ENCODE peak calls at places on chromosomes 3 and 15, in nine cellular contexts. D, X, T, L, P, S, U, M and H are unnamed samples. For H4K20me1 and H3K9me3, the result is how much of the 10 kb centered on the place peaks cover.

GRCh38 chr3:24235121-24235520 is 259.5 kb downstream of the THRB start:
- DNase-seq in L (peak), X (peak), T (peak), U (peak), S (peak), D (no peak), P (no peak), M (peak), H (no peak)

GRCh38 chr3:122301063-122301462 is 24.0 kb upstream of the CSTA start:
- DNase-seq in T (no peak), X (no peak), S (no peak), P (no peak), D (no peak), U (no peak), M (no peak), L (no peak), H (peak)

GRCh38 chr3:184320099-184320445 is 5.7 kb downstream of the EIF4G1 start:
- DNase-seq in S (peak), M (peak), D (peak), T (peak), U (peak), L (peak), P (peak), X (no peak), H (no peak)

GRCh38 chr3:181103605-181104004 is 114.1 kb upstream of the DNAJC19 start:
- DNase-seq in D (no peak), M (peak), S (no peak), T (peak), U (no peak), P (peak), L (peak), X (peak), H (peak)

GRCh38 chr3:110576962-110577361 is 494.7 kb upstream of the NECTIN3 start:
- DNase-seq in M (no peak), D (peak), U (peak), L (peak), X (no peak), T (peak), S (peak), P (no peak), H (no peak)

GRCh38 chr3:188431553-188431952 is 277.6 kb downstream of the LPP start:
- DNase-seq in D (peak), L (no peak), X (no peak), S (peak), P (no peak), U (peak), M (no peak), T (peak), H (no peak)

GRCh38 chr15:101561584-101561906 is 72.0 kb upstream of the PCSK6 start:
- DNase-seq in X (no peak), T (no peak), P (no peak), S (no peak), U (no peak), L (no peak), M (no peak), D (no peak), H (no peak)

GRCh38 chr3:99269606-99270355 is 368.3 kb upstream of the DCBLD2 start:
- DNase-seq in X (no peak), L (no peak), P (no peak), U (no peak), S (no peak), M (no peak), T (no peak), D (no peak), H (no peak)

GRCh38 chr15:93617443-93617842 is 528.4 kb upstream of the RGMA start:
- DNase-seq in P (peak), U (no peak), L (no peak), M (no peak), S (no peak), T (no peak), X (no peak), D (no peak), H (no peak)

GRCh38 chr15:49987198-49987785 is 131.7 kb downstream of the ATP8B4 start:
- DNase-seq in D (no peak), L (no peak), X (no peak), U (no peak), M (no peak), S (peak), P (no peak), T (no peak), H (no peak)

GRCh38 chr3:106048946-106049481 is 180.2 kb upstream of the CBLB start:
- DNase-seq in X (no peak), M (no peak), L (no peak), D (no peak), T (no peak), S (peak), P (no peak), U (peak), H (no peak)

GRCh38 chr3:100682056-100682853 is 27.0 kb upstream of the TFG start:
- DNase-seq in D (peak), L (no peak), U (no peak), X (no peak), T (no peak), M (no peak), S (peak), P (no peak), H (no peak)

GRCh38 chr3:98343647-98344507 is 9.8 kb upstream of the OR5K4 start:
- DNase-seq in T (peak), L (peak), D (peak), P (peak), U (no peak), M (peak), S (no peak), X (peak), H (peak)

GRCh38 chr3:78798266-78798832 is 969.4 kb downstream of the ROBO1 start:
- DNase-seq in S (no peak), M (peak), P (no peak), D (no peak), X (no peak), L (no peak), T (no peak), U (no peak), H (no peak)

GRCh38 chr3:124627501-124627908 is 102.7 kb upstream of the UMPS start:
- DNase-seq in D (peak), L (no peak), S (peak), U (peak), T (peak), M (no peak), P (no peak), X (no peak), H (no peak)

GRCh38 chr3:9552252-9552999 is 1.2 kb downstream of the LHFPL4 start:
- DNase-seq in S (peak), D (peak), P (peak), T (peak), X (no peak), U (peak), L (no peak), M (no peak), H (no peak)

GRCh38 chr15:31328999-31329639 is 2.5 kb downstream of the KLF13 start:
- DNase-seq in S (no peak), U (no peak), T (peak), D (no peak), M (no peak), L (no peak), P (peak), X (peak), H (peak)

GRCh38 chr15:29685156-29686078 is 136.9 kb downstream of the TJP1 start:
- DNase-seq in D (peak), P (no peak), T (peak), S (peak), L (no peak), M (no peak), X (no peak), U (peak), H (no peak)

DNA sequence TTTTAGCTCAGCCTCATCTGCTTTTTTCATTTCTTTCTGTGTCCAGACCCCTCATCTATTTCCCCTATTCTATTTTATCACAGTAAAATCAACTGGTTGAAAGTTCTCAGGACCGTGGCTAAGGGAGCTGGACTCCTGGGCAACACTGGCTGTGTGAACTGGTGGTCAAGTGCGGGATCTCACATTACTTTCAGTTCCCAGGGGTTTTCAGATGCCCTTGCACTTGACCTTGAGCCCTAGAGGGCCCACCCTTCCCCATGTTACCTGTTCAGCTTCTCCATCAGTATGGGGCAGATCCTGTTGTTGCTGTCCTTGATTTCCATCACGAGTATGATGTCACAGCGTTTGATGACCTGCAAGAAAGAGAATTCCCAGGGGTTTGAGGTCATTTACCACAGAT is 2.8 kb downstream of the DNASE1L3 start:
- DNase-seq in X (no peak), U (no peak), P (no peak), M (no peak), T (no peak), S (no peak), D (no peak), L (no peak), H (no peak)
- TF ChIP-seq CTCF in X (no peak), U (no peak), P (no peak), M (no peak), T (no peak), S (no peak), D (no peak), L (no peak), H (no peak)

GRCh38 chr3:196648856-196649255 is 9.4 kb downstream of the NRROS start:
- DNase-seq in U (no peak), L (no peak), M (no peak), X (no peak), S (peak), D (no peak), P (no peak), T (no peak), H (no peak)
- H4K20me1 ChIP-seq in U (under half), L (under half), M (under half), X (half or more), S (under half), D (under half), P (half or more), T (under half), H (under half)

GRCh38 chr3:140323561-140323960 is 354.3 kb upstream of the TRIM42 start:
- DNase-seq in L (no peak), T (no peak), P (no peak), M (no peak), D (no peak), S (peak), X (no peak), U (peak), H (no peak)
- H3K9me3 ChIP-seq in L (under half), T (under half), P (under half), M (under half), D (under half), S (under half), X (under half), U (under half), H (under half)

DNA sequence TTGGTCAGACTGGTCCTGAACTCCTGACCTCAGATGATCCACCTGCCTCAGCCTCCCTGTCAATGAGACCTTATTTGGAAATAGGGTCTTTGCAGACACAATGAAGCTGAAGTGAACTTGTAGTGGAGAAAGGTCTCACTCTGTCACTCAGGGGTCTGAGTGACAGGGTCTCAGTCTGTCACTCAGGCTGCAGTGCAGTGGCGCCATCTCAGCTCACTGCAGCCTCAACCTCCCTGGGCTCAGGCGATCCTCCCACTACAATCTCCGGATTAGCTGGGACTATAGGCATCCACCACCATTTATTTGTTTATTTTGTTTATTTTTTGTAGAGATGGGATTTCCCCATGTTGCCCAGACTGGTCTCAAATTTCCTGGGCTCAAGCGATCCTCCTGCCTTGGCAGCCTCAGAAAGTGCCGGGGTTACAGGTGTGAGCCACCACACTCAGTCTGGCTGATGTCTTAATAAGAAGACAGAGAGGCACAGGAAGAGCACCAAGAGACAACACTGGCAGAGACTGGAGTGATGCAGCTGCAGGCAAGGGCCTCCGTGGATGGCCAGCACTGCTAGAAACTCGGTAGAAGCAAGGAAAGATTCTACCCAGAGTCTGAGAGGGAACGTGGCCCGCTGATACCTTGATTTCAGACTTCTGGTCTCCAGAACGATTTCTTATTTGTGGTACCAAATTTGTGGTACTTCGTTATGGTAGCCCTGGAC is 26.2 kb upstream of the RAF1 start:
- DNase-seq in D (no peak), M (no peak), P (no peak), X (no peak), T (no peak), S (no peak), L (no peak), U (no peak), H (no peak)
- TF ChIP-seq CTCF in D (no peak), M (no peak), P (no peak), X (no peak), T (no peak), S (no peak), L (no peak), U (no peak), H (no peak)

GRCh38 chr15:61996056-61996635 is 64.1 kb downstream of the VPS13C start:
- DNase-seq in T (no peak), M (no peak), L (no peak), S (peak), D (no peak), X (no peak), U (no peak), P (no peak), H (no peak)
- H4K20me1 ChIP-seq in T (under half), M (under half), L (under half), S (under half), D (under half), X (under half), U (under half), P (under half), H (under half)

DNA sequence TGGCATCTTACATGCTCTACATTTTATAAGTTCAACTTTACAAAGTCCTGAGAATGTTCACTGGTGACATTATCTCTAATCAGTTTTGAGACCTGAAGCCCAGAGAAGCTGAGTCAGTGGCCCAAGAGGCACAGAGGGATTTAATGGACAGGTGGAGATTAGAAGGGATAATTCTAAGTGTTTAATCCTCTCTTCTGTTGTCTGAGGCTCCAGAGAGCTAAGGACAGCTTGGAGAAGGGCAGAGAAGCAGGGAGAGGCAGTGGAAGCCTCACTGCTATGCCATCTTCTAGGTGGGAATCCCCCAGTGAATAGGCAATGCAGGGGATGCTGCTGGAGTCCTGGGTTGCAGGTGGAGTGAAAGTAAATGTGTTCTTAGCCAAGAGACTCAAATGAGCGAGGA is 369.4 kb upstream of the SLCO3A1 start:
- DNase-seq in D (no peak), L (no peak), T (no peak), M (no peak), S (no peak), U (no peak), P (no peak), X (no peak), H (no peak)
- H3K9me3 ChIP-seq in D (under half), L (under half), T (under half), M (under half), S (under half), U (under half), P (under half), X (under half), H (under half)

GRCh38 chr15:74977599-74977998 is 17.8 kb upstream of the SCAMP5 start:
- DNase-seq in D (no peak), L (no peak), P (no peak), S (no peak), T (no peak), X (no peak), U (no peak), M (no peak), H (no peak)

GRCh38 chr15:74978503-74978902 is 16.9 kb upstream of the SCAMP5 start:
- DNase-seq in P (peak), M (no peak), T (no peak), U (no peak), S (peak), L (no peak), D (no peak), X (no peak), H (no peak)

GRCh38 chr15:74978077-74978476 is 17.3 kb upstream of the SCAMP5 start:
- DNase-seq in M (no peak), U (no peak), S (no peak), D (no peak), P (no peak), T (no peak), L (no peak), X (no peak), H (no peak)

DNA sequence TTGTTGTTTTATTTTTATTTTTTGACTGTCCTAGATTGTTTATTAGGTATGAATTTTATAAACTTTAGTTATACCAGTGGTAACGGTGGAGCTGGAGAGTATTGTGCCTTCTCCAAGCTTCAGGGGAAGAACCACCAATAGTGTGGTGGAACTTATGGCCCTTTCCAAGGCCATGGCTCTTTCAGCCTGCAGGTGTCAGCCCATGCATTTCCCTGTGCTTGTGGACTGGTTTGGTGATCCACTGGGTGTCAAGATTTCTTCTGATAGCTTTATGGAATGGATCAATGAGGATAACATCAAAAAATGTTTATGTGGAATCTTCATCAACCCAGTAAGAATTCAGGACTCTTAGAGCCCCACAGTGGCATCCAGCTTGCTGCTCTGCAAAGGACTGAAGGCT is 19.2 kb upstream of the SCAMP5 start:
- DNase-seq in X (no peak), P (no peak), T (no peak), M (no peak), U (no peak), D (no peak), L (no peak), S (no peak), H (no peak)
- TF ChIP-seq CTCF in X (peak), P (no peak), T (no peak), M (peak), U (no peak), D (no peak), L (peak), S (no peak), H (peak)

DNA sequence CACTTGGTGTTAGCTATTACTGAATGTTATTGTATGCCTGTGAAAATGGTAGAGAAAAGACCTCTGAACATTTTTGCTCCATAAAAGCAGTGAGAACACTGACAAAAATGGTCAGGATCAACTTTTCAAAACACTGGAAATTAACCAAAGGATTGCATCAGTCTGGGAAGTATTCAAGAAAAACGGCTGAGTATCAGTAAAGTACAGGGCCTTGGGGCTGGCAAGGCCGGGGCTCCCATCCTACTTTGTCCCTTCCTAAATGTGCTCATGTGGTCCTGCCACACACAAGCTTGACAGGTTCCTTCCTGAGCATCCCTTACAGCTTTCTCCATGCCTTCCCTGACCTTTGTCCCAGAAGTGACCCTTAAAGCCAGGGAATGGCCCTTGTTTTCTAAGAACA is 84.0 kb downstream of the CFAP20DC start:
- DNase-seq in X (no peak), S (peak), U (peak), D (no peak), P (no peak), T (no peak), M (no peak), L (no peak), H (no peak)
- H4K20me1 ChIP-seq in X (under half), S (under half), U (under half), D (under half), P (under half), T (under half), M (under half), L (under half), H (under half)